ENCODE peak calls at places on chromosomes 16 and 17, in seven cellular contexts. S, K, E, Z, G, F and C are unnamed samples.

GRCh38 chr16:75026892-75027391 is 28.1 kb downstream of the ZNRF1 start:
- DNase-seq in S (no peak), K (no peak), E (no peak), Z (no peak), G (no peak), F (no peak), C (no peak)

GRCh38 chr17:3557768-3558583 is at the start of gene TRPV3:
- DNase-seq in S (no peak), K (no peak), E (no peak), Z (peak; percentile 28), G (peak; percentile 92), F (no peak), C (no peak)

GRCh38 chr17:45808845-45809244 is 24.7 kb downstream of the CRHR1 start:
- DNase-seq in S (no peak), K (no peak), E (no peak), Z (no peak), G (no peak), F (no peak), C (no peak)

GRCh38 chr17:44219636-44220210 is at the start of gene UBTF:
- DNase-seq in S (no peak), K (peak; percentile 72), E (no peak), Z (peak; percentile 76), G (peak; percentile 82), F (peak; percentile 86), C (peak; percentile 92)

GRCh38 chr16:89706446-89707260 is 5.1 kb upstream of the SPATA2L start:
- DNase-seq in S (no peak), K (no peak), E (no peak), Z (no peak), G (no peak), F (no peak), C (no peak)

GRCh38 chr17:40298726-40299125 is 10.3 kb upstream of the RARA start:
- DNase-seq in S (no peak), K (no peak), E (no peak), Z (no peak), G (no peak), F (no peak), C (no peak)

GRCh38 chr17:69059458-69060205 is 1.1 kb downstream of the ABCA9 start:
- DNase-seq in S (no peak), K (no peak), E (no peak), Z (no peak), G (no peak), F (no peak), C (no peak)

GRCh38 chr16:89314357-89314756 is 96.9 kb downstream of the ZNF778 start:
- DNase-seq in S (no peak), K (no peak), E (no peak), Z (peak; percentile 60), G (peak; percentile 66), F (no peak), C (no peak)

GRCh38 chr17:68054296-68054900 is 18.9 kb downstream of the KPNA2 start:
- DNase-seq in S (peak; percentile 66), K (no peak), E (no peak), Z (no peak), G (no peak), F (peak; percentile 35), C (no peak)

GRCh38 chr16:67857547-67858233 is 10.2 kb upstream of the CENPT start:
- DNase-seq in S (peak; percentile 97), K (peak; percentile 51), E (peak; percentile 96), Z (no peak), G (peak; percentile 89), F (peak; percentile 69), C (no peak)

GRCh38 chr17:27423651-27424050 is 32.6 kb upstream of the KSR1 start:
- DNase-seq in S (no peak), K (no peak), E (no peak), Z (no peak), G (no peak), F (no peak), C (no peak)

GRCh38 chr17:59753522-59754467 is 46.3 kb downstream of the VMP1 start:
- DNase-seq in S (peak; percentile 76), K (no peak), E (peak; percentile 81), Z (peak; percentile 6), G (no peak), F (no peak), C (no peak)

GRCh38 chr17:27569257-27569722 is 61.7 kb upstream of the LGALS9 start:
- DNase-seq in S (no peak), K (peak; percentile 84), E (peak; percentile 65), Z (peak; percentile 51), G (peak; percentile 61), F (no peak), C (peak; percentile 71)

GRCh38 chr16:351804-352520 is 561 bp downstream of the AXIN1 start:
- DNase-seq in S (no peak), K (no peak), E (no peak), Z (no peak), G (peak; percentile 71), F (peak; percentile 52), C (no peak)

GRCh38 chr16:24810951-24811843 is 34.6 kb upstream of the SLC5A11 start:
- DNase-seq in S (no peak), K (no peak), E (no peak), Z (no peak), G (no peak), F (no peak), C (no peak)

GRCh38 chr16:85421338-85422123 is 191.6 kb upstream of the GSE1 start:
- DNase-seq in S (no peak), K (peak; percentile 28), E (no peak), Z (no peak), G (no peak), F (peak; percentile 14), C (no peak)

GRCh38 chr16:63690267-63690666 is 1431.6 kb downstream of the CDH11 start:
- DNase-seq in S (no peak), K (no peak), E (no peak), Z (no peak), G (no peak), F (no peak), C (no peak)

GRCh38 chr17:16997514-16998429 is 25.9 kb upstream of the TNFRSF13B start:
- DNase-seq in S (no peak), K (no peak), E (peak; percentile 67), Z (peak; percentile 76), G (peak; percentile 44), F (peak; percentile 45), C (no peak)

GRCh38 chr16:57258226-57258909 is 13.3 kb downstream of the ARL2BP start:
- DNase-seq in S (no peak), K (no peak), E (no peak), Z (no peak), G (peak; percentile 34), F (peak; percentile 9), C (no peak)

GRCh38 chr17:15971882-15972281 is 27.0 kb downstream of the ADORA2B start:
- DNase-seq in S (no peak), K (no peak), E (no peak), Z (no peak), G (no peak), F (no peak), C (no peak)

GRCh38 chr16:28146536-28146935 is 65.2 kb downstream of the XPO6 start:
- DNase-seq in S (no peak), K (no peak), E (no peak), Z (no peak), G (no peak), F (no peak), C (no peak)

GRCh38 chr17:65670667-65671371 is 109.4 kb upstream of the AXIN2 start:
- DNase-seq in S (no peak), K (no peak), E (no peak), Z (no peak), G (no peak), F (no peak), C (no peak)

GRCh38 chr16:9008335-9009260 is 44.9 kb upstream of the USP7 start:
- DNase-seq in S (no peak), K (peak; percentile 92), E (peak; percentile 97), Z (peak; percentile 64), G (peak; percentile 90), F (peak; percentile 71), C (peak; percentile 87)

GRCh38 chr17:8726951-8727555 is 17.6 kb downstream of the CCDC42 start:
- DNase-seq in S (no peak), K (no peak), E (no peak), Z (no peak), G (no peak), F (no peak), C (no peak)

GRCh38 chr17:50890675-50891516 is 24.7 kb upstream of the TOB1 start:
- DNase-seq in S (no peak), K (no peak), E (peak; percentile 55), Z (no peak), G (no peak), F (no peak), C (no peak)

GRCh38 chr16:29312835-29313558 is 93.5 kb downstream of the NPIPB11 start:
- DNase-seq in S (no peak), K (no peak), E (no peak), Z (no peak), G (no peak), F (no peak), C (no peak)

GRCh38 chr16:66719246-66719645 is 22.7 kb upstream of the CMTM4 start:
- DNase-seq in S (no peak), K (no peak), E (no peak), Z (no peak), G (no peak), F (no peak), C (no peak)

GRCh38 chr16:17342031-17342430 is 128.7 kb downstream of the XYLT1 start:
- DNase-seq in S (no peak), K (no peak), E (no peak), Z (no peak), G (no peak), F (no peak), C (no peak)

GRCh38 chr16:54066451-54067056 is 220.0 kb downstream of the IRX3 start:
- DNase-seq in S (no peak), K (no peak), E (no peak), Z (no peak), G (no peak), F (no peak), C (no peak)